ENCODE peak calls at places on chromosomes 3 and 15, in eight cellular contexts. Y is IMR-90, M is HCT116, Q is testis, H is body of pancreas, L is A549, A is ovary, Z is lower lobe of right lung. X is an unnamed sample.

GRCh38 chr3:136545664-136546266 is 206.4 kb downstream of the STAG1 start:
- DNase-seq in Y (peak), M (no peak), Q (no peak), H (no peak), L (no peak), A (no peak), Z (no peak), X (no peak)

GRCh38 chr3:55485208-55485791 is 1.8 kb downstream of the WNT5A start:
- DNase-seq in Y (peak), M (no peak), Q (peak), H (peak), L (peak), A (peak), Z (peak), X (no peak)

GRCh38 chr15:38320181-38320580 is 67.5 kb downstream of the SPRED1 start:
- DNase-seq in Y (peak), M (no peak), Q (no peak), H (no peak), L (no peak), A (no peak), Z (no peak), X (no peak)

GRCh38 chr15:45384700-45385099 is 6.4 kb upstream of the GATM start:
- DNase-seq in Y (no peak), M (no peak), Q (no peak), H (no peak), L (no peak), A (no peak), Z (no peak), X (no peak)

GRCh38 chr15:46034755-46035154 is 399.9 kb downstream of the SQOR start:
- DNase-seq in Y (peak), M (no peak), Q (no peak), H (no peak), L (no peak), A (no peak), Z (no peak), X (no peak)

GRCh38 chr15:45186771-45187577 is 792 bp downstream of the SHF start:
- DNase-seq in Y (no peak), M (no peak), Q (no peak), H (no peak), L (no peak), A (peak), Z (no peak), X (no peak)

GRCh38 chr3:24254649-24255048 is 240.0 kb downstream of the THRB start:
- DNase-seq in Y (peak), M (no peak), Q (no peak), H (no peak), L (no peak), A (no peak), Z (no peak), X (no peak)

GRCh38 chr15:85168642-85169173 is 187.1 kb downstream of the PDE8A start:
- DNase-seq in Y (peak), M (peak), Q (peak), H (peak), L (peak), A (no peak), Z (peak), X (no peak)

GRCh38 chr3:126104742-126105605 is 21.1 kb upstream of the SLC41A3 start:
- DNase-seq in Y (no peak), M (no peak), Q (peak), H (no peak), L (no peak), A (peak), Z (no peak), X (no peak)

GRCh38 chr15:21270474-21270873 is 169.8 kb downstream of the POTEB3 start:
- DNase-seq in Y (no peak), M (no peak), Q (no peak), H (no peak), L (no peak), A (no peak), Z (peak), X (no peak)

GRCh38 chr15:29071907-29072273 is 186.1 kb downstream of the APBA2 start:
- DNase-seq in Y (no peak), M (no peak), Q (no peak), H (no peak), L (no peak), A (no peak), Z (no peak), X (no peak)

GRCh38 chr15:43487271-43487895 is 5.6 kb downstream of the TP53BP1 start:
- DNase-seq in Y (peak), M (no peak), Q (no peak), H (no peak), L (no peak), A (no peak), Z (no peak), X (no peak)

GRCh38 chr3:71585126-71585525 is 1.6 kb upstream of the FOXP1 start:
- DNase-seq in Y (no peak), M (no peak), Q (peak), H (peak), L (no peak), A (peak), Z (no peak), X (no peak)

GRCh38 chr3:71586810-71587242 is 3.3 kb upstream of the FOXP1 start:
- DNase-seq in Y (no peak), M (no peak), Q (no peak), H (no peak), L (no peak), A (no peak), Z (no peak), X (no peak)

GRCh38 chr3:71587958-71588357 is 4.4 kb upstream of the FOXP1 start:
- DNase-seq in Y (no peak), M (no peak), Q (no peak), H (no peak), L (no peak), A (no peak), Z (no peak), X (no peak)

GRCh38 chr3:71584216-71585061 is 911 bp upstream of the FOXP1 start:
- DNase-seq in Y (peak), M (no peak), Q (peak), H (peak), L (no peak), A (peak), Z (peak), X (no peak)

GRCh38 chr3:71585891-71586809 is 2.6 kb upstream of the FOXP1 start:
- DNase-seq in Y (peak), M (peak), Q (no peak), H (peak), L (no peak), A (no peak), Z (no peak), X (no peak)
- TF ChIP-seq CTCF in Y (peak), M (peak), Q (peak), H (peak), L (peak), A (peak), Z (peak), X (peak)

DNA sequence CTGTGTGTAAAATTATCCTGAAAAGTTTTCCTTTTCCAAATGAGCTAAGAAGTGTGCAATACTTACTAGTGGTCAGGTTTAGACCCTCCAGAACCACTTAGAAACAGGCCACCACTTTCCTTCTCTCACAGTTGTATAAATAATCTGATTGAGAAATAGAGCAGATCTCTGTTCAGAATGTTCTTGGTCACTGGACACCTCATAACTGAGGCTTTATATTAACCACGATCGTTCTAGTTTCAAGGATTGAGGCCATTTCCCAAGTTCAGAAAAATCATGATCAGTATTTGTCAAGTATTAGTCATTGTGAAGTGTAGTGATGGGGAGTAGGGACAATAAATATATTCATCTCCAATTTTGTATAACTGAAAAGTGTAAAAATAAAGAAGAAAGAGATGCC is 1.0 kb upstream of the MAP3K13 start:
- DNase-seq in Y (peak), M (no peak), Q (no peak), H (no peak), L (no peak), A (no peak), Z (no peak), X (no peak)
- H3K4me3 ChIP-seq in Y (no peak), M (no peak), Q (no peak), H (no peak), L (no peak), A (no peak), Z (no peak), X (no peak)

GRCh38 chr15:59993950-59994401 is 10.1 kb upstream of the FOXB1 start:
- DNase-seq in Y (no peak), M (no peak), Q (no peak), H (no peak), L (no peak), A (no peak), Z (no peak), X (no peak)
- TF ChIP-seq CTCF in Y (no peak), M (peak), Q (no peak), H (no peak), L (no peak), A (no peak), Z (no peak), X (no peak)

DNA sequence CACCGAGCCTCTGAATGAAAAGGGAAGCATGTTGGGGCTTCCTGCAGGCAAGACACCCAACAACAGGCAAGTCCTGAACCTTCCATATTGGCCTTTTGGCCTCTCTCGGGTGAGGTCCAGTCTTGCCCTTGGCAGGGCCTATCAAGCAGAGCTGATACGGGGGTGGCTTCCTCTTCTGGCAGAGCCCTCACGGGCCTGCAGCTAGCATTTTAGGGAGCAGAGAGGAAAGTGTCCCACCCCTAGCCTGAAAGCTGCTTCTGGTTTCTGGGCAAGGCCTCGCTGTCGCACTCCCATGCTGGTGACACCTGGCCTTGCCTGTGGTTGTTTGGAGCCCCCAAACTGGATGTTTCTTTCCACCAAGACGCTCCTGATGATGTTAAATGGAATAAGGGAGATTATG is 31.8 kb upstream of the CTSH start:
- DNase-seq in Y (no peak), M (no peak), Q (no peak), H (no peak), L (no peak), A (no peak), Z (no peak), X (no peak)
- H3K4me3 ChIP-seq in Y (no peak), M (no peak), Q (no peak), H (no peak), L (no peak), A (no peak), Z (no peak), X (no peak)

DNA sequence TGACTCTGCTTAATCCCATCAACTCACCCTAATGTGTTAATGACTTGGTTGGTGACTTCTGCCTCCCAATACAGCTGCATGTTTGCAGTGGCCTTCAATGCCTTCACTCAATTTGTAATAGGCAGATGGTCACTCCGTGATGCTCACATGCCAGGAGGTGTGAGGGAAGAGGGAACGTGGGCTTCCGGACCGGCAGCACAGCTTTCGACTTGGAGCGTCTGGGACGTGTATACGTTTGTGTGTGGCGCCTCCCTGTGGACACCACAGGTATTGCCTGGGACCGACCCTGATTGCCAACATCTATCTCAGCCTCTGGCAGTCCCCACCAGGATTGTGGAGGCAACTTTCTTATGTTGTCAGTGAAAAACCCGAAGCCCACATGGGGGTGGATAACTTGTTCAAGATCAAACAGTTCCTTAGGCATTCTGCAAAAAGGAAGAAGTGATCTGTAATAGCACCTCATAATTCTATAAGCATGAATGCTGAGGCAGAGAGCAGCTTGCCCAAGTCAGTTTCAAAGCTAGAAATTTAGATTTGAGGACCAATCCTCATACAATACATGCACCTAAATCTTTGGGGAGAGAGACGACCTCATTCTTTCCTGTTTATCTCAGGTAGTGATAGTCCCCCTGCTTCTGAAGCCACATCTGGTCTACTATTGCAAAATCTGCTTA is 16.9 kb downstream of the MRPL46 start:
- DNase-seq in Y (peak), M (peak), Q (peak), H (peak), L (peak), A (no peak), Z (no peak), X (peak)
- TF ChIP-seq CTCF in Y (peak), M (peak), Q (peak), H (no peak), L (peak), A (peak), Z (peak), X (peak)

GRCh38 chr3:149131594-149131993 is 2.2 kb downstream of the HPS3 start:
- DNase-seq in Y (no peak), M (no peak), Q (no peak), H (no peak), L (no peak), A (no peak), Z (no peak), X (no peak)
- H3K4me3 ChIP-seq in Y (no peak), M (no peak), Q (no peak), H (no peak), L (no peak), A (no peak), Z (peak), X (no peak)

GRCh38 chr3:78221796-78222195 is 1181.9 kb downstream of the ROBO2 start:
- DNase-seq in Y (peak), M (no peak), Q (no peak), H (no peak), L (no peak), A (no peak), Z (no peak), X (no peak)

GRCh38 chr3:78221300-78221699 is 1181.4 kb downstream of the ROBO2 start:
- DNase-seq in Y (no peak), M (no peak), Q (no peak), H (no peak), L (no peak), A (no peak), Z (no peak), X (no peak)
- TF ChIP-seq CTCF in Y (no peak), M (no peak), Q (no peak), H (no peak), L (no peak), A (no peak), Z (no peak), X (peak)

GRCh38 chr3:184785856-184786255 is 26.1 kb upstream of the VPS8 start:
- DNase-seq in Y (no peak), M (no peak), Q (no peak), H (no peak), L (no peak), A (no peak), Z (no peak), X (no peak)
- H3K4me3 ChIP-seq in Y (no peak), M (no peak), Q (no peak), H (no peak), L (no peak), A (no peak), Z (no peak), X (no peak)

X was measured in LNCaP clone FGC.